ENCODE peak calls at places on chromosomes 6 and 20, in six cellular contexts. One of them, this sample, is unnamed.

GRCh38 chr6:9704989-9705388 is 709.9 kb downstream of the TFAP2A start:
- DNase-seq in IMR-90: no peak
- DNase-seq in epithelial cell of esophagus: no peak
- DNase-seq in endothelial cell: no peak
- DNase-seq in RWPE1: no peak
- DNase-seq in ovary: no peak
- DNase-seq in this sample: no peak

GRCh38 chr20:50821994-50822393 is 27.1 kb downstream of the BCAS4 start:
- DNase-seq in IMR-90: no peak
- DNase-seq in epithelial cell of esophagus: no peak
- DNase-seq in endothelial cell: no peak
- DNase-seq in RWPE1: no peak
- DNase-seq in ovary: no peak
- DNase-seq in this sample: no peak

GRCh38 chr6:17027441-17027840 is 74.4 kb upstream of the STMND1 start:
- DNase-seq in IMR-90: no peak
- DNase-seq in epithelial cell of esophagus: no peak
- DNase-seq in endothelial cell: no peak
- DNase-seq in RWPE1: no peak
- DNase-seq in ovary: no peak
- DNase-seq in this sample: no peak

GRCh38 chr20:43404880-43405279 is 52.8 kb upstream of the SRSF6 start:
- DNase-seq in IMR-90: no peak
- DNase-seq in epithelial cell of esophagus: peak; percentile 13
- DNase-seq in endothelial cell: no peak
- DNase-seq in RWPE1: peak; percentile 62
- DNase-seq in ovary: no peak
- DNase-seq in this sample: no peak

GRCh38 chr6:74439412-74439811 is 743.4 kb downstream of the CD109 start:
- DNase-seq in IMR-90: no peak
- DNase-seq in epithelial cell of esophagus: no peak
- DNase-seq in endothelial cell: no peak
- DNase-seq in RWPE1: no peak
- DNase-seq in ovary: no peak
- DNase-seq in this sample: no peak

GRCh38 chr20:9179193-9179802 is 110.4 kb downstream of the PLCB4 start:
- DNase-seq in IMR-90: peak; percentile 50
- DNase-seq in epithelial cell of esophagus: peak; percentile 66
- DNase-seq in endothelial cell: no peak
- DNase-seq in RWPE1: peak; percentile 34
- DNase-seq in ovary: no peak
- DNase-seq in this sample: no peak

GRCh38 chr20:25136643-25137559 is 55.0 kb upstream of the VSX1 start:
- DNase-seq in IMR-90: peak; percentile 87
- DNase-seq in epithelial cell of esophagus: peak; percentile 52
- DNase-seq in endothelial cell: no peak
- DNase-seq in RWPE1: peak; percentile 67
- DNase-seq in ovary: peak; percentile 38
- DNase-seq in this sample: no peak

GRCh38 chr6:110103260-110103659 is 76.2 kb downstream of the WASF1 start:
- DNase-seq in IMR-90: no peak
- DNase-seq in epithelial cell of esophagus: peak; percentile 48
- DNase-seq in endothelial cell: no peak
- DNase-seq in RWPE1: no peak
- DNase-seq in ovary: no peak
- DNase-seq in this sample: no peak

GRCh38 chr6:139586273-139586672 is 211.8 kb upstream of the CITED2 start:
- DNase-seq in IMR-90: no peak
- DNase-seq in epithelial cell of esophagus: peak; percentile 39
- DNase-seq in endothelial cell: no peak
- DNase-seq in RWPE1: no peak
- DNase-seq in ovary: no peak
- DNase-seq in this sample: no peak

GRCh38 chr20:50980851-50981713 is 22.5 kb downstream of the MOCS3 start:
- DNase-seq in IMR-90: peak; percentile 75
- DNase-seq in epithelial cell of esophagus: peak; percentile 66
- DNase-seq in endothelial cell: peak; percentile 73
- DNase-seq in RWPE1: peak; percentile 64
- DNase-seq in ovary: peak; percentile 40
- DNase-seq in this sample: peak; percentile 81

GRCh38 chr20:32017711-32018251 is 7.5 kb downstream of the CCM2L start:
- DNase-seq in IMR-90: no peak
- DNase-seq in epithelial cell of esophagus: peak; percentile 71
- DNase-seq in endothelial cell: no peak
- DNase-seq in RWPE1: peak; percentile 78
- DNase-seq in ovary: no peak
- DNase-seq in this sample: peak; percentile 65

GRCh38 chr6:17987576-17988421 is at the start of gene KIF13A:
- DNase-seq in IMR-90: peak; percentile 59
- DNase-seq in epithelial cell of esophagus: peak; percentile 54
- DNase-seq in endothelial cell: peak; percentile 74
- DNase-seq in RWPE1: peak; percentile 54
- DNase-seq in ovary: peak; percentile 75
- DNase-seq in this sample: peak; percentile 75

GRCh38 chr6:52929321-52930164 is 20.0 kb upstream of the GSTA3 start:
- DNase-seq in IMR-90: peak; percentile 93
- DNase-seq in epithelial cell of esophagus: peak; percentile 90
- DNase-seq in endothelial cell: no peak
- DNase-seq in RWPE1: peak; percentile 85
- DNase-seq in ovary: no peak
- DNase-seq in this sample: no peak

GRCh38 chr6:107064579-107065065 is 36.6 kb downstream of the MTRES1 start:
- DNase-seq in IMR-90: peak; percentile 82
- DNase-seq in epithelial cell of esophagus: no peak
- DNase-seq in endothelial cell: no peak
- DNase-seq in RWPE1: no peak
- DNase-seq in ovary: peak; percentile 42
- DNase-seq in this sample: no peak

GRCh38 chr20:40186826-40187225 is 502.2 kb downstream of the MAFB start:
- DNase-seq in IMR-90: no peak
- DNase-seq in epithelial cell of esophagus: peak; percentile 57
- DNase-seq in endothelial cell: no peak
- DNase-seq in RWPE1: no peak
- DNase-seq in ovary: no peak
- DNase-seq in this sample: no peak

GRCh38 chr6:157994126-157994795 is 12.6 kb downstream of the SYNJ2 start:
- DNase-seq in IMR-90: no peak
- DNase-seq in epithelial cell of esophagus: no peak
- DNase-seq in endothelial cell: no peak
- DNase-seq in RWPE1: no peak
- DNase-seq in ovary: no peak
- DNase-seq in this sample: no peak

GRCh38 chr6:147869869-147870268 is 361.4 kb downstream of the SAMD5 start:
- DNase-seq in IMR-90: no peak
- DNase-seq in epithelial cell of esophagus: no peak
- DNase-seq in endothelial cell: no peak
- DNase-seq in RWPE1: no peak
- DNase-seq in ovary: no peak
- DNase-seq in this sample: no peak

GRCh38 chr6:107827541-107827940 is 3.4 kb upstream of the SCML4 start:
- DNase-seq in IMR-90: no peak
- DNase-seq in epithelial cell of esophagus: no peak
- DNase-seq in endothelial cell: no peak
- DNase-seq in RWPE1: no peak
- DNase-seq in ovary: no peak
- DNase-seq in this sample: no peak

GRCh38 chr6:39426057-39426592 is 103.6 kb upstream of the KCNK16 start:
- DNase-seq in IMR-90: peak; percentile 33
- DNase-seq in epithelial cell of esophagus: peak; percentile 83
- DNase-seq in endothelial cell: no peak
- DNase-seq in RWPE1: peak; percentile 81
- DNase-seq in ovary: no peak
- DNase-seq in this sample: no peak

GRCh38 chr6:137767931-137768690 is 98.9 kb upstream of the TNFAIP3 start:
- DNase-seq in IMR-90: peak; percentile 64
- DNase-seq in epithelial cell of esophagus: peak; percentile 27
- DNase-seq in endothelial cell: no peak
- DNase-seq in RWPE1: no peak
- DNase-seq in ovary: no peak
- DNase-seq in this sample: no peak

GRCh38 chr20:14616003-14616402 is 278.6 kb upstream of the FLRT3 start:
- DNase-seq in IMR-90: no peak
- DNase-seq in epithelial cell of esophagus: peak; percentile 91
- DNase-seq in endothelial cell: no peak
- DNase-seq in RWPE1: no peak
- DNase-seq in ovary: no peak
- DNase-seq in this sample: no peak

GRCh38 chr6:24257282-24257681 is 100.6 kb downstream of the DCDC2 start:
- DNase-seq in IMR-90: no peak
- DNase-seq in epithelial cell of esophagus: no peak
- DNase-seq in endothelial cell: no peak
- DNase-seq in RWPE1: no peak
- DNase-seq in ovary: no peak
- DNase-seq in this sample: no peak

GRCh38 chr6:33108307-33108706 is 32.5 kb downstream of the HLA-DPB1 start:
- DNase-seq in IMR-90: no peak
- DNase-seq in epithelial cell of esophagus: no peak
- DNase-seq in endothelial cell: no peak
- DNase-seq in RWPE1: no peak
- DNase-seq in ovary: no peak
- DNase-seq in this sample: no peak

GRCh38 chr20:62928246-62928939 is 2.1 kb upstream of the DIDO1 start:
- DNase-seq in IMR-90: no peak
- DNase-seq in epithelial cell of esophagus: no peak
- DNase-seq in endothelial cell: peak; percentile 65
- DNase-seq in RWPE1: no peak
- DNase-seq in ovary: no peak
- DNase-seq in this sample: no peak

GRCh38 chr6:26331809-26332226 is 33.2 kb upstream of the BTN3A2 start:
- DNase-seq in IMR-90: no peak
- DNase-seq in epithelial cell of esophagus: no peak
- DNase-seq in endothelial cell: no peak
- DNase-seq in RWPE1: no peak
- DNase-seq in ovary: no peak
- DNase-seq in this sample: no peak

GRCh38 chr6:64580346-64580745 is 944.7 kb downstream of the PHF3 start:
- DNase-seq in IMR-90: peak; percentile 41
- DNase-seq in epithelial cell of esophagus: peak; percentile 90
- DNase-seq in endothelial cell: no peak
- DNase-seq in RWPE1: peak; percentile 71
- DNase-seq in ovary: no peak
- DNase-seq in this sample: no peak

GRCh38 chr20:4122931-4123330 is 107.6 kb upstream of the RNF24 start:
- DNase-seq in IMR-90: no peak
- DNase-seq in epithelial cell of esophagus: no peak
- DNase-seq in endothelial cell: no peak
- DNase-seq in RWPE1: no peak
- DNase-seq in ovary: no peak
- DNase-seq in this sample: no peak
- TF ChIP-seq CTCF in IMR-90: no peak
- TF ChIP-seq CTCF in epithelial cell of esophagus: no peak
- TF ChIP-seq CTCF in endothelial cell: no peak
- TF ChIP-seq CTCF in RWPE1: no peak
- TF ChIP-seq CTCF in ovary: no peak
- TF ChIP-seq CTCF in this sample: no peak

DNA sequence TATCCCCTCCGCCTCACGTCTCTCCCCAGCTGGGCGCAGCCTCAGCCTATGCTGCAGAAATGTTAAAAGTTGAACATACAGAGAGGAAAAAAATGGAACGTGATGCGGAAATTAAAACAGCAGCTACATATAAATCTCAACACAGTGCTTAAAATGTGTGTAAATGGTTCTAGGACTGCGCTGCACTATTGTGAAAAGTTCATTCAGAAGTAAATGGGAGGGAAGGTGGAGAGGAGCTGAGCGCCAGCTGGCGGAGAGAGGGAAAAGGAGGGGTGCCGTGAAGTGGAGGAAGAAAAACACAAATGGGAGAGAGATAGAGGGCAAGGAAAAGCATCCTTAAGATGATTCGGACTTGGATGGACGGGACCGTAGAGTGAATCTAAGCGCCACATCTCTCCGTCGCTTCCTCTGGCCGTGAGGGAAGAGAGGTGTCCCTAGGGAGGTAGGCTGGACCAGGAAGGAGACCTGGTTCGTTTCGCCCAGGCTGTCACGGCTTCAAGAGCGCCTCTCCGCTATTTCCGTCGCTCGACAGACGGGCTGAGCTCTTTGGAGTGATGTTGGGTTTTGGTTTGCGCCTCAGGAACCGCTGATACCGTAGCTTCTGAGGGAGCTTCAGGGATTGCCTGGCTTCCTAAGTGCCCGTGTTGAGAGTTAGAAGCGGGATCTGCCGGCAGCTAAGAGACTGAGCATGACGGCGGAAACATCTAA is 113.7 kb downstream of the TRIM27 start:
- DNase-seq in IMR-90: no peak
- DNase-seq in epithelial cell of esophagus: no peak
- DNase-seq in endothelial cell: no peak
- DNase-seq in RWPE1: no peak
- DNase-seq in ovary: no peak
- DNase-seq in this sample: peak; percentile 38
- TF ChIP-seq CTCF in IMR-90: no peak
- TF ChIP-seq CTCF in epithelial cell of esophagus: peak; percentile 38
- TF ChIP-seq CTCF in endothelial cell: no peak
- TF ChIP-seq CTCF in RWPE1: no peak
- TF ChIP-seq CTCF in ovary: no peak
- TF ChIP-seq CTCF in this sample: no peak

DNA sequence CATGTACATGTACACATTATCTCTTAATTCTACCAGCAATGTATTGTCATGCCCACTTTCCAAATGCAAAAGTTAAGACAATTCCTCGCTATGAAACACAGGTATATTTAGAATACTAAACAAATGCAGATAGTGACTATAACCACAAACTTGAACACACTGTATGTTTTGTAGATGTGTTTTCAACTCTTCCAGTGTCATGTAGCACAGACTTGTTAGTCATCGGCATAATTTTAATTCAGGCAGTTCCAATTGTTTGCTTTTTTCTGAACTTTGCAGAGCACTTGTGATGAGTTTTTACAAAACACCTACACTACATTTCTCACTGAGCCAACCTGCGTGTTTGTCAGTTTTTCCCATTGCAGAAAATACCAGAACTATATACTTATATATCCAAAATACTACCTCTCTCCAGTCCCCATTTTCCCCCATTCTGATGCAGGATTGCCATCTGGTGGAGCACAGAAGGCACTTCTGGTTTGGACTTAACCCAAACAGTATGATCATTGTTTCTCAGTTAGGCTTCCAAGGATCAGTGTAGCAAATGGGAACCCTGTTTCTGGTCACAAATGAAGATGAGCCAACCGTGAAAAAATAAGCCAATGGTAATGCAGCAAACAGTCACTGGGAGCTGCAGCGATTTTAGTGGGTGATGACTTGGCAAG is 143.4 kb downstream of the ADGRB3 start:
- DNase-seq in IMR-90: peak; percentile 7
- DNase-seq in epithelial cell of esophagus: peak; percentile 23
- DNase-seq in endothelial cell: peak; percentile 41
- DNase-seq in RWPE1: peak; percentile 5
- DNase-seq in ovary: no peak
- DNase-seq in this sample: peak; percentile 30
- TF ChIP-seq CTCF in IMR-90: no peak
- TF ChIP-seq CTCF in epithelial cell of esophagus: peak; percentile 68
- TF ChIP-seq CTCF in endothelial cell: peak; percentile 41
- TF ChIP-seq CTCF in RWPE1: no peak
- TF ChIP-seq CTCF in ovary: no peak
- TF ChIP-seq CTCF in this sample: peak; percentile 60

GRCh38 chr6:67003844-67004243 is 1296.8 kb upstream of the EYS start:
- DNase-seq in IMR-90: no peak
- DNase-seq in epithelial cell of esophagus: no peak
- DNase-seq in endothelial cell: no peak
- DNase-seq in RWPE1: no peak
- DNase-seq in ovary: no peak
- DNase-seq in this sample: no peak

GRCh38 chr6:67009818-67010217 is 1302.8 kb upstream of the EYS start:
- DNase-seq in IMR-90: no peak
- DNase-seq in epithelial cell of esophagus: peak; percentile 23
- DNase-seq in endothelial cell: no peak
- DNase-seq in RWPE1: peak; percentile 4
- DNase-seq in ovary: no peak
- DNase-seq in this sample: no peak
- TF ChIP-seq CTCF in IMR-90: no peak
- TF ChIP-seq CTCF in epithelial cell of esophagus: peak; percentile 34
- TF ChIP-seq CTCF in endothelial cell: peak; percentile 50
- TF ChIP-seq CTCF in RWPE1: no peak
- TF ChIP-seq CTCF in ovary: no peak
- TF ChIP-seq CTCF in this sample: no peak

This sample was measured in nephron progenitor cell.